ENCODE peak calls at places on chromosomes 1 and 21, in seven cellular contexts. One of them, this sample, is unnamed.

GRCh38 chr1:153578490-153578889 is 12.8 kb upstream of the S100A2 start:
- DNase-seq in nephron progenitor cell: no peak
- DNase-seq in left ventricle myocardium inferior: no peak
- DNase-seq in adrenal gland: no peak
- DNase-seq in endothelial cell: no peak
- DNase-seq in breast epithelium: no peak
- DNase-seq in brain microvascular endothelial cell: no peak
- DNase-seq in this sample: no peak

GRCh38 chr1:151945725-151946365 is 36.5 kb upstream of the THEM4 start:
- DNase-seq in breast epithelium: peak
- DNase-seq in left ventricle myocardium inferior: peak
- DNase-seq in adrenal gland: peak
- DNase-seq in nephron progenitor cell: no peak
- DNase-seq in endothelial cell: peak
- DNase-seq in brain microvascular endothelial cell: peak
- DNase-seq in this sample: peak

GRCh38 chr21:41610042-41610839 is 102.3 kb upstream of the TMPRSS2 start:
- DNase-seq in breast epithelium: no peak
- DNase-seq in nephron progenitor cell: peak
- DNase-seq in endothelial cell: peak
- DNase-seq in left ventricle myocardium inferior: peak
- DNase-seq in brain microvascular endothelial cell: peak
- DNase-seq in adrenal gland: peak
- DNase-seq in this sample: peak

GRCh38 chr21:36491191-36491916 is 11.4 kb upstream of the CLDN14 start:
- DNase-seq in nephron progenitor cell: no peak
- DNase-seq in breast epithelium: no peak
- DNase-seq in brain microvascular endothelial cell: peak
- DNase-seq in endothelial cell: no peak
- DNase-seq in left ventricle myocardium inferior: no peak
- DNase-seq in adrenal gland: no peak
- DNase-seq in this sample: no peak

GRCh38 chr1:56803561-56804156 is 15.5 kb downstream of the FYB2 start:
- DNase-seq in nephron progenitor cell: peak
- DNase-seq in left ventricle myocardium inferior: no peak
- DNase-seq in endothelial cell: peak
- DNase-seq in brain microvascular endothelial cell: no peak
- DNase-seq in breast epithelium: no peak
- DNase-seq in adrenal gland: peak
- DNase-seq in this sample: peak

GRCh38 chr1:35642472-35642955 is 1.2 kb upstream of the PSMB2 start:
- DNase-seq in brain microvascular endothelial cell: peak
- DNase-seq in nephron progenitor cell: no peak
- DNase-seq in endothelial cell: no peak
- DNase-seq in adrenal gland: no peak
- DNase-seq in left ventricle myocardium inferior: no peak
- DNase-seq in breast epithelium: no peak
- DNase-seq in this sample: no peak

GRCh38 chr1:152902676-152903075 is 5.7 kb upstream of the IVL start:
- DNase-seq in endothelial cell: no peak
- DNase-seq in breast epithelium: no peak
- DNase-seq in adrenal gland: no peak
- DNase-seq in brain microvascular endothelial cell: no peak
- DNase-seq in left ventricle myocardium inferior: no peak
- DNase-seq in nephron progenitor cell: no peak
- DNase-seq in this sample: no peak

GRCh38 chr1:167066333-167067122 is 23.6 kb downstream of the GPA33 start:
- DNase-seq in adrenal gland: peak
- DNase-seq in left ventricle myocardium inferior: peak
- DNase-seq in nephron progenitor cell: peak
- DNase-seq in breast epithelium: peak
- DNase-seq in endothelial cell: peak
- DNase-seq in brain microvascular endothelial cell: peak
- DNase-seq in this sample: peak

GRCh38 chr1:200774735-200775449 is 36.2 kb downstream of the CAMSAP2 start:
- DNase-seq in adrenal gland: no peak
- DNase-seq in breast epithelium: no peak
- DNase-seq in endothelial cell: no peak
- DNase-seq in brain microvascular endothelial cell: no peak
- DNase-seq in left ventricle myocardium inferior: no peak
- DNase-seq in nephron progenitor cell: no peak
- DNase-seq in this sample: no peak

GRCh38 chr1:63595435-63595834 is 2.2 kb downstream of the PGM1 start:
- DNase-seq in nephron progenitor cell: no peak
- DNase-seq in endothelial cell: no peak
- DNase-seq in breast epithelium: no peak
- DNase-seq in adrenal gland: no peak
- DNase-seq in left ventricle myocardium inferior: no peak
- DNase-seq in brain microvascular endothelial cell: no peak
- DNase-seq in this sample: no peak

GRCh38 chr1:27556781-27557595 is 47.0 kb downstream of the AHDC1 start:
- DNase-seq in breast epithelium: peak
- DNase-seq in endothelial cell: peak
- DNase-seq in nephron progenitor cell: peak
- DNase-seq in left ventricle myocardium inferior: peak
- DNase-seq in adrenal gland: peak
- DNase-seq in brain microvascular endothelial cell: peak
- DNase-seq in this sample: peak

GRCh38 chr1:116268211-116268610 is 104.8 kb upstream of the ATP1A1 start:
- DNase-seq in adrenal gland: peak
- DNase-seq in nephron progenitor cell: no peak
- DNase-seq in brain microvascular endothelial cell: no peak
- DNase-seq in breast epithelium: peak
- DNase-seq in left ventricle myocardium inferior: no peak
- DNase-seq in endothelial cell: no peak
- DNase-seq in this sample: no peak

GRCh38 chr1:207828485-207829158 is 76.8 kb downstream of the CD46 start:
- DNase-seq in nephron progenitor cell: peak
- DNase-seq in endothelial cell: peak
- DNase-seq in brain microvascular endothelial cell: peak
- DNase-seq in breast epithelium: peak
- DNase-seq in adrenal gland: peak
- DNase-seq in left ventricle myocardium inferior: peak
- DNase-seq in this sample: peak

GRCh38 chr1:59730759-59731478 is 83.8 kb upstream of the HOOK1 start:
- DNase-seq in brain microvascular endothelial cell: peak
- DNase-seq in breast epithelium: peak
- DNase-seq in left ventricle myocardium inferior: peak
- DNase-seq in endothelial cell: no peak
- DNase-seq in adrenal gland: peak
- DNase-seq in nephron progenitor cell: no peak
- DNase-seq in this sample: no peak

GRCh38 chr1:69898403-69898947 is 306.9 kb downstream of the LRRC40 start:
- DNase-seq in breast epithelium: no peak
- DNase-seq in left ventricle myocardium inferior: no peak
- DNase-seq in endothelial cell: no peak
- DNase-seq in brain microvascular endothelial cell: no peak
- DNase-seq in nephron progenitor cell: no peak
- DNase-seq in adrenal gland: no peak
- DNase-seq in this sample: no peak

GRCh38 chr1:33560680-33561079 is 88.2 kb downstream of the ZSCAN20 start:
- DNase-seq in nephron progenitor cell: no peak
- DNase-seq in endothelial cell: no peak
- DNase-seq in brain microvascular endothelial cell: no peak
- DNase-seq in adrenal gland: no peak
- DNase-seq in breast epithelium: no peak
- DNase-seq in left ventricle myocardium inferior: no peak
- DNase-seq in this sample: no peak

GRCh38 chr1:25700626-25701025 is 84.0 kb downstream of the MAN1C1 start:
- DNase-seq in brain microvascular endothelial cell: no peak
- DNase-seq in nephron progenitor cell: peak
- DNase-seq in breast epithelium: no peak
- DNase-seq in adrenal gland: no peak
- DNase-seq in left ventricle myocardium inferior: no peak
- DNase-seq in endothelial cell: peak
- DNase-seq in this sample: no peak

GRCh38 chr1:215992620-215993019 is 425.5 kb downstream of the KCTD3 start:
- DNase-seq in left ventricle myocardium inferior: no peak
- DNase-seq in brain microvascular endothelial cell: no peak
- DNase-seq in breast epithelium: no peak
- DNase-seq in nephron progenitor cell: peak
- DNase-seq in adrenal gland: no peak
- DNase-seq in endothelial cell: peak
- DNase-seq in this sample: no peak
- TF ChIP-seq CTCF in left ventricle myocardium inferior: peak
- TF ChIP-seq CTCF in brain microvascular endothelial cell: peak
- TF ChIP-seq CTCF in breast epithelium: no peak
- TF ChIP-seq CTCF in nephron progenitor cell: peak
- TF ChIP-seq CTCF in adrenal gland: no peak
- TF ChIP-seq CTCF in endothelial cell: no peak
- TF ChIP-seq CTCF in this sample: peak

GRCh38 chr1:91515994-91516393 is 15.3 kb downstream of the CDC7 start:
- DNase-seq in breast epithelium: no peak
- DNase-seq in adrenal gland: no peak
- DNase-seq in brain microvascular endothelial cell: no peak
- DNase-seq in nephron progenitor cell: no peak
- DNase-seq in left ventricle myocardium inferior: no peak
- DNase-seq in endothelial cell: no peak
- DNase-seq in this sample: no peak

GRCh38 chr1:91511386-91511785 is 10.7 kb downstream of the CDC7 start:
- DNase-seq in left ventricle myocardium inferior: no peak
- DNase-seq in adrenal gland: no peak
- DNase-seq in nephron progenitor cell: no peak
- DNase-seq in breast epithelium: no peak
- DNase-seq in endothelial cell: no peak
- DNase-seq in brain microvascular endothelial cell: peak
- DNase-seq in this sample: no peak

GRCh38 chr1:91507330-91507729 is 6.7 kb downstream of the CDC7 start:
- DNase-seq in breast epithelium: no peak
- DNase-seq in endothelial cell: no peak
- DNase-seq in adrenal gland: no peak
- DNase-seq in left ventricle myocardium inferior: no peak
- DNase-seq in brain microvascular endothelial cell: no peak
- DNase-seq in nephron progenitor cell: no peak
- DNase-seq in this sample: no peak

GRCh38 chr1:91510754-91511153 is 10.1 kb downstream of the CDC7 start:
- DNase-seq in left ventricle myocardium inferior: no peak
- DNase-seq in adrenal gland: no peak
- DNase-seq in brain microvascular endothelial cell: no peak
- DNase-seq in endothelial cell: no peak
- DNase-seq in breast epithelium: no peak
- DNase-seq in nephron progenitor cell: no peak
- DNase-seq in this sample: no peak

DNA sequence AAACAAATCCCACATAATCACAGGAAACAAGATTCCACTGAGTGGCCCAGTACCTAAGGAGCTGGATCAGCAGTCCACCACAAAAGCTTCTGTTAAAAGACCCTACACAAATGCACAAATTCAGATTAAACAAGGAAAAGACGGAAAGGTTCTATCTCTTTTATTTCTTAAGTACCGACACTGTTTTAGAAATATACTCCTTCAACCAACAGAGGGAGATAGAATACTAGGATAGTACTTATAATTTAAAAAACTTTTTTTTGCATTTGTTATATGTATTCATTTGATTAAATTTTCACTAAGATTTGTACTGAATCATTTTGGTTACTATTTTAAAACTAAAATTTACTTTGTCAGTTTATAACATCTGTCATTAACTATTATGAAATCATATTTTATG is 12.5 kb downstream of the CDC7 start:
- DNase-seq in left ventricle myocardium inferior: no peak
- DNase-seq in brain microvascular endothelial cell: no peak
- DNase-seq in breast epithelium: no peak
- DNase-seq in endothelial cell: no peak
- DNase-seq in nephron progenitor cell: no peak
- DNase-seq in adrenal gland: no peak
- DNase-seq in this sample: no peak
- TF ChIP-seq CTCF in left ventricle myocardium inferior: peak
- TF ChIP-seq CTCF in brain microvascular endothelial cell: peak
- TF ChIP-seq CTCF in breast epithelium: peak
- TF ChIP-seq CTCF in endothelial cell: no peak
- TF ChIP-seq CTCF in nephron progenitor cell: peak
- TF ChIP-seq CTCF in adrenal gland: peak
- TF ChIP-seq CTCF in this sample: no peak

GRCh38 chr1:171984262-171984661 is 143.0 kb downstream of the DNM3 start:
- DNase-seq in left ventricle myocardium inferior: peak
- DNase-seq in endothelial cell: no peak
- DNase-seq in brain microvascular endothelial cell: no peak
- DNase-seq in adrenal gland: peak
- DNase-seq in nephron progenitor cell: no peak
- DNase-seq in breast epithelium: no peak
- DNase-seq in this sample: no peak

GRCh38 chr1:171985639-171986038 is 144.3 kb downstream of the DNM3 start:
- DNase-seq in adrenal gland: peak
- DNase-seq in breast epithelium: no peak
- DNase-seq in brain microvascular endothelial cell: no peak
- DNase-seq in nephron progenitor cell: no peak
- DNase-seq in endothelial cell: peak
- DNase-seq in left ventricle myocardium inferior: no peak
- DNase-seq in this sample: no peak

GRCh38 chr1:171984850-171985485 is 143.7 kb downstream of the DNM3 start:
- DNase-seq in breast epithelium: no peak
- DNase-seq in endothelial cell: no peak
- DNase-seq in nephron progenitor cell: peak
- DNase-seq in left ventricle myocardium inferior: no peak
- DNase-seq in brain microvascular endothelial cell: no peak
- DNase-seq in adrenal gland: no peak
- DNase-seq in this sample: no peak

GRCh38 chr1:171988243-171988642 is 146.9 kb downstream of the DNM3 start:
- DNase-seq in endothelial cell: no peak
- DNase-seq in brain microvascular endothelial cell: no peak
- DNase-seq in nephron progenitor cell: no peak
- DNase-seq in breast epithelium: no peak
- DNase-seq in left ventricle myocardium inferior: no peak
- DNase-seq in adrenal gland: no peak
- DNase-seq in this sample: no peak

DNA sequence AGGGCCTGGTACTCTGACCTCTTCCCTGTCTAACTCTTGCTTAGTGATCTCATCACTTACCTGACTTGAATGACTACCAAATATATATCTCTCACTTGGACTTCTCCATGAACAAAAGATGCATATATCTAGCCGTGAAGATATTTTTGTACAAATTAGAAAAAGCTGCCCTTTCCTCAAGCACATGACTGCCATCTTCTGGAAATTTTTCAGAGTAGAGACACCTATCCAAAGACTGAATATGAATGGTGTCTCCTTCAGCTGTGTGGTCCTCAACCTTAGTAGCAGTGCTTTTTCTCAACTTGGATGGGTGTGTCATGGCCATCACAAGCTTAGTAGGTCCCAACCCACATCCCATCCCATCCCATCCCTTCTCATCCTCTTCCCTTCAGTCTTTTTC is 142.3 kb downstream of the DNM3 start:
- DNase-seq in brain microvascular endothelial cell: no peak
- DNase-seq in nephron progenitor cell: no peak
- DNase-seq in breast epithelium: no peak
- DNase-seq in left ventricle myocardium inferior: no peak
- DNase-seq in adrenal gland: no peak
- DNase-seq in endothelial cell: no peak
- DNase-seq in this sample: no peak
- TF ChIP-seq CTCF in brain microvascular endothelial cell: peak
- TF ChIP-seq CTCF in nephron progenitor cell: no peak
- TF ChIP-seq CTCF in breast epithelium: no peak
- TF ChIP-seq CTCF in left ventricle myocardium inferior: peak
- TF ChIP-seq CTCF in adrenal gland: peak
- TF ChIP-seq CTCF in endothelial cell: no peak
- TF ChIP-seq CTCF in this sample: no peak

DNA sequence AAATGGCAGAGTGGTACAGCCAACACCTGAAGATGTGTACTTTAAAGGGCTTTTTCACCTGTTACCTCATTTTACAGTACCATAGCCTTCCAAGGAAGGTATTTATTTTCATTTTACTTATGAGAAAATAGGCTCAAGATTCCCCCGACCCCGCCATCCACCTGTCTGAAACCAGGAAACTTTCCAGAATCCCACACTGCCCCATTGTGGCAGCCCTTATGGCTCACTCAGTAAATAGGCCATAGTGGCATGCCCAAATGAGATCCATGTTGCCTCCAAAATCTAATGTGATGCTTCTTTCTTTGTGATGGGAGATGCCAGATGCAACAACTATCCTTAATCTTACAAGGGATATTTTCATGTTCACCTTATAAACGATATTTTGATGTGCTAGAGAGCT is 97.8 kb downstream of the EBNA1BP2 start:
- DNase-seq in brain microvascular endothelial cell: no peak
- DNase-seq in nephron progenitor cell: no peak
- DNase-seq in breast epithelium: no peak
- DNase-seq in endothelial cell: peak
- DNase-seq in adrenal gland: no peak
- DNase-seq in left ventricle myocardium inferior: no peak
- DNase-seq in this sample: peak
- TF ChIP-seq CTCF in brain microvascular endothelial cell: peak
- TF ChIP-seq CTCF in nephron progenitor cell: no peak
- TF ChIP-seq CTCF in breast epithelium: no peak
- TF ChIP-seq CTCF in endothelial cell: no peak
- TF ChIP-seq CTCF in adrenal gland: no peak
- TF ChIP-seq CTCF in left ventricle myocardium inferior: no peak
- TF ChIP-seq CTCF in this sample: peak

This sample was measured in H1.